ENCODE peak calls at places on chromosomes 11 and 22, in ten cellular contexts. N is lung; Y is esophagus squamous epithelium; F is adrenal gland; X is skeletal muscle cell; Z is aorta; B is CD8-positive, alpha-beta T cell; L is body of pancreas; C is psoas muscle; H is NT2/D1. P is an unnamed sample.

GRCh38 chr22:33715221-33715620 is 205.1 kb downstream of the LARGE1 start:
- DNase-seq in B (no peak), L (no peak), N (no peak), C (no peak), H (no peak), Y (no peak), Z (no peak), F (no peak), X (no peak), P (no peak)

GRCh38 chr11:6621711-6622211 is 2.5 kb upstream of the TPP1 start:
- DNase-seq in Z (no peak), F (no peak), X (no peak), L (no peak), C (no peak), B (no peak), H (no peak), N (no peak), Y (no peak), P (no peak)

GRCh38 chr22:24833881-24834495 is 28.0 kb downstream of the SGSM1 start:
- DNase-seq in Z (no peak), L (no peak), F (no peak), B (no peak), H (no peak), N (no peak), C (no peak), X (no peak), Y (no peak), P (no peak)

GRCh38 chr22:35219012-35219411 is 38.3 kb upstream of the HMGXB4 start:
- DNase-seq in F (no peak), H (no peak), L (no peak), N (no peak), C (no peak), Y (no peak), Z (no peak), B (no peak), X (no peak), P (no peak)

GRCh38 chr11:78432058-78432515 is 14.5 kb upstream of the GAB2 start:
- DNase-seq in X (no peak), Z (no peak), Y (no peak), C (no peak), N (no peak), H (no peak), L (no peak), B (no peak), F (no peak), P (peak)

GRCh38 chr22:32475428-32476010 is 908 bp downstream of the FBXO7 start:
- DNase-seq in Y (no peak), X (no peak), C (no peak), L (peak), F (peak), B (peak), Z (peak), H (no peak), N (peak), P (peak)

GRCh38 chr11:46278387-46279173 is 1.1 kb downstream of the CREB3L1 start:
- DNase-seq in Y (no peak), N (no peak), B (peak), F (peak), H (no peak), Z (peak), C (no peak), X (no peak), L (peak), P (peak)

GRCh38 chr22:28930357-28931007 is 47.1 kb downstream of the ZNRF3 start:
- DNase-seq in C (no peak), N (no peak), F (no peak), X (no peak), B (no peak), L (no peak), H (no peak), Y (no peak), Z (peak), P (no peak)

GRCh38 chr11:2818503-2818902 is 67.1 kb downstream of the CDKN1C start:
- DNase-seq in H (no peak), C (no peak), N (no peak), F (no peak), L (no peak), X (peak), Z (peak), Y (no peak), B (no peak), P (no peak)

GRCh38 chr11:114026355-114026754 is 33.2 kb upstream of the ZBTB16 start:
- DNase-seq in Z (no peak), N (no peak), F (no peak), B (peak), C (no peak), H (peak), L (no peak), Y (no peak), X (no peak), P (peak)

GRCh38 chr11:80362578-80362977 is 921.7 kb upstream of the TENM4 start:
- DNase-seq in X (no peak), B (no peak), L (no peak), Z (no peak), H (no peak), F (no peak), C (no peak), Y (no peak), N (no peak), P (no peak)

GRCh38 chr22:49997932-49998717 is 14.4 kb downstream of the IL17REL start:
- DNase-seq in F (peak), Y (no peak), Z (peak), H (no peak), X (no peak), C (no peak), N (no peak), L (no peak), B (no peak), P (no peak)

GRCh38 chr22:24433868-24434471 is 6.6 kb downstream of the ADORA2A start:
- DNase-seq in X (no peak), Y (no peak), N (no peak), H (no peak), B (no peak), F (peak), L (peak), C (peak), Z (peak), P (no peak)

GRCh38 chr11:58578136-58578634 is 678 bp upstream of the ZFP91 start:
- DNase-seq in H (peak), B (peak), N (peak), F (peak), Z (peak), L (peak), C (peak), X (peak), Y (peak), P (peak)

GRCh38 chr11:724063-724732 is 18.2 kb downstream of the EPS8L2 start:
- DNase-seq in F (no peak), H (no peak), N (no peak), B (no peak), Z (no peak), X (no peak), L (no peak), C (no peak), Y (no peak), P (no peak)

GRCh38 chr22:44360686-44361381 is 48.1 kb upstream of the SHISAL1 start:
- DNase-seq in N (peak), Z (peak), B (no peak), X (peak), F (no peak), Y (no peak), L (no peak), C (peak), H (no peak), P (no peak)

GRCh38 chr11:72586591-72587090 is 87.6 kb downstream of the PDE2A start:
- DNase-seq in Y (no peak), F (no peak), X (no peak), C (no peak), N (no peak), L (no peak), Z (peak), H (no peak), B (no peak), P (no peak)

GRCh38 chr11:112334381-112334780 is 73.7 kb upstream of the PLET1 start:
- DNase-seq in C (no peak), Y (no peak), L (no peak), B (no peak), H (no peak), Z (no peak), F (no peak), N (no peak), X (no peak), P (no peak)

GRCh38 chr22:40791241-40791640 is 27.9 kb downstream of the SLC25A17 start:
- DNase-seq in H (no peak), Y (no peak), N (no peak), B (no peak), Z (no peak), X (no peak), C (no peak), F (no peak), L (no peak), P (peak)

GRCh38 chr11:2913029-2913431 is 16.2 kb downstream of the PHLDA2 start:
- DNase-seq in L (peak), F (no peak), N (no peak), X (no peak), Z (no peak), Y (no peak), H (no peak), C (no peak), B (no peak), P (no peak)

GRCh38 chr22:36081023-36081431 is 52.4 kb upstream of the RBFOX2 start:
- DNase-seq in C (no peak), H (no peak), Y (no peak), X (peak), B (no peak), F (peak), Z (no peak), L (peak), N (no peak), P (no peak)

GRCh38 chr11:10072841-10073240 is 221.2 kb downstream of the SBF2 start:
- DNase-seq in N (no peak), B (no peak), Z (no peak), H (no peak), F (no peak), Y (no peak), L (no peak), X (no peak), C (no peak), P (no peak)

GRCh38 chr11:10075141-10075540 is 218.9 kb downstream of the SBF2 start:
- DNase-seq in N (no peak), Z (no peak), C (no peak), Y (no peak), H (no peak), X (no peak), B (no peak), F (no peak), L (no peak), P (no peak)

GRCh38 chr11:10072142-10072541 is 221.9 kb downstream of the SBF2 start:
- DNase-seq in L (no peak), N (no peak), Y (no peak), X (peak), B (no peak), C (no peak), Z (no peak), F (no peak), H (no peak), P (no peak)

GRCh38 chr11:10080134-10080533 is 213.9 kb downstream of the SBF2 start:
- DNase-seq in Y (no peak), Z (no peak), L (no peak), H (no peak), N (no peak), B (no peak), X (no peak), F (no peak), C (no peak), P (no peak)

GRCh38 chr11:10076458-10077141 is 217.4 kb downstream of the SBF2 start:
- DNase-seq in F (peak), C (peak), X (no peak), Z (peak), B (no peak), N (no peak), H (peak), L (no peak), Y (no peak), P (peak)
- H3K4me3 ChIP-seq in F (no peak), C (no peak), X (no peak), Z (no peak), B (no peak), N (no peak), H (no peak), L (no peak), Y (no peak), P (no peak)

GRCh38 chr22:39592104-39593060 is 21.8 kb downstream of the CACNA1I start:
- DNase-seq in N (no peak), Z (peak), X (peak), H (no peak), F (peak), Y (no peak), C (no peak), B (no peak), L (peak), P (no peak)
- H3K4me3 ChIP-seq in N (no peak), Z (no peak), X (no peak), H (no peak), F (no peak), Y (no peak), C (no peak), B (no peak), L (no peak), P (no peak)

DNA sequence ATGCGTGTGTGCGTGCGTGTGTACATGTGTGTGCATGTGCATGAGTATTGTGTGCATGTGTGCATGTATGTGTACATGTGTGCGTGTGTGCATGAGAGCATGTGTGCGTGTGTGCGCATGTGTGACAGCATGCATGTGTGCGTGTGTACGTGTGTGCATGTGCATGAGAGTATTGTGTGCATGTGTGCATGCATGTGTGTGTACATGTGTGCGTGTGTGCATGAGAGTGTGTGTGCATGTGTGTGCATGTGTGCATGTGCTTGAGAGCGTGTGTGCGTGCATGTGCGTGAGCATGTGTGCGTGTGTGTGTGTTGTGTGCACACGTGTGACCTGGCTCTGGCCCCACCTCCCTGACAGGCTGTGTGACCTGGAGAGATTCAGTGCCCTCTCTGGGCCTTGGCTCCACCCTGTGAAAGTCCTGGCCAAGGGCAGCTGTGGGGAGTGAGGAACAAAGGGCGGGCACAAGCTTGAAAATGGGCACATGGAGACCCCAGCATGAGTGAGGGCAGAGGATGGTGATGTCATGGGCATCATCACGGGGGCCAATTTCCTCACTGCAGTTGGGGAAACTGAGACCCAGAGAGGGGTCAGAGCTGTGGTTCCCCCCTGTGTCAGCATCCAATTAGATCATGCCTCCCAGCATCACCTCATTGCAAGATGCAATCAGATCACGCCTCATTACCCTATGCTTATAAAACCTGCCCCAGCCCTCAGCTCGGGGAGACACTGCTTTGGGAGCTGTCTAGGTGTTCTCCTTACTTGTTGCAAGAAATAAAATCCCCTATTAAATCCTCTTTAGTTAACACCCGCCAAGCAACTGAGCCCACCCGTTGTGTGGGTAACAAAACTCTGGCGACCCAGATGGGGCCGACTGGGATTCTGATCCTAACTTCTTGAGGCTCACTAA is 643 bp downstream of the ACY3 start:
- DNase-seq in N (no peak), Z (peak), Y (no peak), X (no peak), L (no peak), C (no peak), B (no peak), F (no peak), H (no peak), P (no peak)
- H3K4me3 ChIP-seq in N (peak), Z (no peak), Y (peak), X (no peak), L (peak), C (peak), B (peak), F (no peak), H (no peak), P (no peak)

DNA sequence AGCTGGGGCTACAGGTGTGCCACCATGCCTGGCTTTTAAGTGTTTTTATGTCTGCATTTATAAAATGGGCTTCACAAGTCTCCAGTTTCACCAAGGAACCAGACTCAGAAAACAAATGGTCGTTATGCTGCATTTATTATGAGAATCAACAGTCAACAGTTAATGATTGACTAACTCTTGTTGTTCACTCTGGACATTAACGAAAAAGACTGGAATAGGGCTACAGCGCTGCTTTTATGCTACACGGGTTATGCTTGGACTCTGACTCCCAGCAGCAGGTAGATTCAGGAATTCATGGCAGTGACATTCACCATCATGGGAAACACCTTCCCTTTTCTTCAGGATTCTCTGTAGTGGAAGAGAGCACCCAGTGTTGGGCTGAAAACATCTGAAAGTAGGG is 44.4 kb upstream of the CHKA start:
- DNase-seq in Z (no peak), N (no peak), F (no peak), X (no peak), B (no peak), L (no peak), Y (no peak), C (no peak), H (no peak), P (no peak)
- H3K4me3 ChIP-seq in Z (no peak), N (no peak), F (no peak), X (no peak), B (no peak), L (no peak), Y (no peak), C (no peak), H (no peak), P (no peak)

GRCh38 chr22:39527481-39527961 is 5.0 kb downstream of the RPS19BP1 start:
- DNase-seq in B (no peak), N (no peak), L (peak), X (no peak), Z (no peak), C (peak), H (no peak), Y (no peak), F (peak), P (no peak)
- H3K4me3 ChIP-seq in B (no peak), N (no peak), L (no peak), X (no peak), Z (no peak), C (no peak), H (no peak), Y (no peak), F (no peak), P (no peak)

P was measured in HAP-1.